ENCODE peak calls at places on chromosome 19, in five cellular contexts. One of them, this sample, is unnamed.

GRCh38 chr19:3506384-3507340 is 551 bp downstream of the FZR1 start:
- DNase-seq in cardiac muscle cell: peak; percentile 43
- DNase-seq in aorta: peak; percentile 71
- DNase-seq in fibroblast of lung: no peak
- DNase-seq in GM23248: peak; percentile 67
- DNase-seq in this sample: peak; percentile 28

GRCh38 chr19:48632692-48633147 is 4.5 kb downstream of the DBP start:
- DNase-seq in GM23248: peak; percentile 71
- DNase-seq in aorta: no peak
- DNase-seq in cardiac muscle cell: no peak
- DNase-seq in fibroblast of lung: peak; percentile 51
- DNase-seq in this sample: no peak

GRCh38 chr19:55383789-55384575 is at the start of gene TMEM238:
- DNase-seq in cardiac muscle cell: peak; percentile 81
- DNase-seq in GM23248: peak; percentile 86
- DNase-seq in fibroblast of lung: peak; percentile 71
- DNase-seq in aorta: peak; percentile 68
- DNase-seq in this sample: peak; percentile 26

GRCh38 chr19:46049597-46049996 is 8.8 kb upstream of the IGFL4 start:
- DNase-seq in cardiac muscle cell: no peak
- DNase-seq in GM23248: no peak
- DNase-seq in fibroblast of lung: no peak
- DNase-seq in aorta: no peak
- DNase-seq in this sample: no peak

GRCh38 chr19:4713384-4713951 is 10.2 kb downstream of the DPP9 start:
- DNase-seq in fibroblast of lung: peak; percentile 100
- DNase-seq in GM23248: peak; percentile 99
- DNase-seq in aorta: peak; percentile 86
- DNase-seq in cardiac muscle cell: no peak
- DNase-seq in this sample: no peak

GRCh38 chr19:40523322-40524047 is 53.2 kb upstream of the SHKBP1 start:
- DNase-seq in cardiac muscle cell: peak; percentile 77
- DNase-seq in GM23248: peak; percentile 78
- DNase-seq in fibroblast of lung: peak; percentile 37
- DNase-seq in aorta: peak; percentile 72
- DNase-seq in this sample: no peak

GRCh38 chr19:55156202-55157063 is 1.1 kb downstream of the TNNI3 start:
- DNase-seq in fibroblast of lung: peak; percentile 25
- DNase-seq in cardiac muscle cell: peak; percentile 87
- DNase-seq in aorta: no peak
- DNase-seq in GM23248: peak; percentile 54
- DNase-seq in this sample: peak; percentile 20

GRCh38 chr19:6730153-6730804 is 7.1 kb downstream of the GPR108 start:
- DNase-seq in aorta: peak; percentile 84
- DNase-seq in fibroblast of lung: no peak
- DNase-seq in cardiac muscle cell: peak; percentile 42
- DNase-seq in GM23248: peak; percentile 46
- DNase-seq in this sample: no peak

GRCh38 chr19:35743640-35744306 is 1.4 kb downstream of the U2AF1L4 start:
- DNase-seq in fibroblast of lung: no peak
- DNase-seq in GM23248: no peak
- DNase-seq in aorta: no peak
- DNase-seq in cardiac muscle cell: no peak
- DNase-seq in this sample: no peak

GRCh38 chr19:29662604-29663404 is 2.5 kb upstream of the PLEKHF1 start:
- DNase-seq in GM23248: peak; percentile 99
- DNase-seq in cardiac muscle cell: peak; percentile 11
- DNase-seq in fibroblast of lung: peak; percentile 96
- DNase-seq in aorta: peak; percentile 87
- DNase-seq in this sample: no peak

GRCh38 chr19:5193192-5193591 is 147.4 kb downstream of the PTPRS start:
- DNase-seq in cardiac muscle cell: no peak
- DNase-seq in GM23248: no peak
- DNase-seq in fibroblast of lung: no peak
- DNase-seq in aorta: no peak
- DNase-seq in this sample: no peak

GRCh38 chr19:48113190-48113917 is 2.7 kb upstream of the PLA2G4C start:
- DNase-seq in GM23248: no peak
- DNase-seq in aorta: no peak
- DNase-seq in cardiac muscle cell: no peak
- DNase-seq in fibroblast of lung: no peak
- DNase-seq in this sample: no peak

GRCh38 chr19:42764836-42765235 is 642 bp downstream of the PSG8 start:
- DNase-seq in cardiac muscle cell: no peak
- DNase-seq in aorta: no peak
- DNase-seq in fibroblast of lung: no peak
- DNase-seq in GM23248: no peak
- DNase-seq in this sample: no peak

GRCh38 chr19:47000373-47000772 is 19.3 kb upstream of the NPAS1 start:
- DNase-seq in aorta: no peak
- DNase-seq in GM23248: no peak
- DNase-seq in fibroblast of lung: no peak
- DNase-seq in cardiac muscle cell: no peak
- DNase-seq in this sample: no peak

GRCh38 chr19:31356587-31357314 is 7.5 kb upstream of the TSHZ3 start:
- DNase-seq in GM23248: no peak
- DNase-seq in fibroblast of lung: peak; percentile 33
- DNase-seq in cardiac muscle cell: peak; percentile 54
- DNase-seq in aorta: peak; percentile 65
- DNase-seq in this sample: peak; percentile 48

GRCh38 chr19:3098515-3099346 is 4.6 kb downstream of the GNA11 start:
- DNase-seq in GM23248: peak; percentile 75
- DNase-seq in fibroblast of lung: no peak
- DNase-seq in aorta: peak; percentile 81
- DNase-seq in cardiac muscle cell: no peak
- DNase-seq in this sample: peak; percentile 43

GRCh38 chr19:31261019-31261595 is 88.1 kb downstream of the TSHZ3 start:
- DNase-seq in cardiac muscle cell: no peak
- DNase-seq in GM23248: no peak
- DNase-seq in fibroblast of lung: no peak
- DNase-seq in aorta: no peak
- DNase-seq in this sample: no peak

GRCh38 chr19:54164369-54165068 is 5.0 kb upstream of the LENG1 start:
- DNase-seq in GM23248: peak; percentile 50
- DNase-seq in aorta: peak; percentile 86
- DNase-seq in cardiac muscle cell: peak; percentile 70
- DNase-seq in fibroblast of lung: peak; percentile 60
- DNase-seq in this sample: peak; percentile 61

GRCh38 chr19:47507924-47508553 is 6.8 kb downstream of the NAPA start:
- DNase-seq in aorta: no peak
- DNase-seq in cardiac muscle cell: no peak
- DNase-seq in fibroblast of lung: no peak
- DNase-seq in GM23248: no peak
- DNase-seq in this sample: no peak

GRCh38 chr19:46220038-46220615 is 9.4 kb upstream of the IGFL1 start:
- DNase-seq in aorta: no peak
- DNase-seq in fibroblast of lung: no peak
- DNase-seq in cardiac muscle cell: no peak
- DNase-seq in GM23248: no peak
- DNase-seq in this sample: no peak

GRCh38 chr19:55535579-55536350 is 1.2 kb downstream of the SBK2 start:
- DNase-seq in fibroblast of lung: no peak
- DNase-seq in aorta: peak; percentile 48
- DNase-seq in GM23248: no peak
- DNase-seq in cardiac muscle cell: no peak
- DNase-seq in this sample: no peak

GRCh38 chr19:6802336-6803035 is 30.0 kb downstream of the VAV1 start:
- DNase-seq in cardiac muscle cell: no peak
- DNase-seq in fibroblast of lung: no peak
- DNase-seq in GM23248: no peak
- DNase-seq in aorta: peak; percentile 79
- DNase-seq in this sample: peak; percentile 72

GRCh38 chr19:41206456-41206855 is 12.6 kb upstream of the AXL start:
- DNase-seq in aorta: no peak
- DNase-seq in fibroblast of lung: no peak
- DNase-seq in GM23248: peak; percentile 62
- DNase-seq in cardiac muscle cell: no peak
- DNase-seq in this sample: no peak

GRCh38 chr19:5805465-5806132 is 732 bp downstream of the NRTN start:
- DNase-seq in cardiac muscle cell: peak; percentile 93
- DNase-seq in fibroblast of lung: peak; percentile 25
- DNase-seq in GM23248: peak; percentile 71
- DNase-seq in aorta: peak; percentile 41
- DNase-seq in this sample: peak; percentile 38

GRCh38 chr19:2015611-2015950 is at the start of gene BTBD2:
- DNase-seq in fibroblast of lung: peak; percentile 84
- DNase-seq in aorta: no peak
- DNase-seq in cardiac muscle cell: peak; percentile 57
- DNase-seq in GM23248: peak; percentile 72
- DNase-seq in this sample: peak; percentile 38
- H3K4me3 ChIP-seq in fibroblast of lung: peak within 1 kb of the TSS; percentile 62
- H3K4me3 ChIP-seq in aorta: peak within 1 kb of the TSS; percentile 53
- H3K4me3 ChIP-seq in cardiac muscle cell: peak within 1 kb of the TSS; percentile 67
- H3K4me3 ChIP-seq in GM23248: peak within 1 kb of the TSS; percentile 74
- H3K4me3 ChIP-seq in this sample: no peak within 1 kb of the TSS

GRCh38 chr19:58047672-58048071 is 11.4 kb upstream of the ZNF135 start:
- DNase-seq in fibroblast of lung: no peak
- DNase-seq in GM23248: no peak
- DNase-seq in aorta: no peak
- DNase-seq in cardiac muscle cell: no peak
- DNase-seq in this sample: no peak
- H3K9me3 ChIP-seq in fibroblast of lung: no peaks in the 10 kb centered on the region
- H3K9me3 ChIP-seq in GM23248: no peaks in the 10 kb centered on the region
- H3K9me3 ChIP-seq in aorta: peaks cover 26% of the 10 kb centered on the region
- H3K9me3 ChIP-seq in cardiac muscle cell: no peaks in the 10 kb centered on the region
- H3K9me3 ChIP-seq in this sample: no peaks in the 10 kb centered on the region

DNA sequence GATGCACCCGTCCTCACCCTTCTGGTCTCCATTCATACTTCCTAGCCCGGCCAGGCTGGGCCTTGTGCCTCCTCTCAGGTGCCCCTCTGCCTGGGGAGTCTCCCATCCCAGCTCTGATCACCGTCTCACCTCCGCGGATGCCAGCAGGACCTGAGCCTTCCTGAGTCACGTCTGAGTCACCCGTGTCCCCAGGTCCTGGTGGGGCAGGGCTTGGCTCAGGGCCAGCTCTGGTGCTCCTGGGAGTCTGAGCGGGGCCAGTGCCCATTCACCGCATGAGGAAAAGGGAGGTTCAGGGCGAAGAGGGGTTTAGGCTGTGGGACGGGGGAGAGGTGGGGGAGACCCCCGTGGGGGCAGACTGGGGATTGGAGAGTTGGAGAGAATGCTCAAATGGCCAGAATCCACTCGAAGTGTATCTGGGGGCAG is 593 bp downstream of the ATP8B3 start:
- DNase-seq in cardiac muscle cell: peak; percentile 14
- DNase-seq in aorta: peak; percentile 88
- DNase-seq in fibroblast of lung: peak; percentile 61
- DNase-seq in GM23248: peak; percentile 86
- DNase-seq in this sample: no peak
- H3K4me1 ChIP-seq in cardiac muscle cell: no peaks in the 10 kb centered on the region
- H3K4me1 ChIP-seq in aorta: no peaks in the 10 kb centered on the region
- H3K4me1 ChIP-seq in fibroblast of lung: peaks cover 2% of the 10 kb centered on the region
- H3K4me1 ChIP-seq in GM23248: peaks cover 3% of the 10 kb centered on the region
- H3K4me1 ChIP-seq in this sample: peaks cover 12% of the 10 kb centered on the region

GRCh38 chr19:57067440-57067839 is 52.3 kb upstream of the USP29 start:
- DNase-seq in cardiac muscle cell: no peak
- DNase-seq in aorta: no peak
- DNase-seq in GM23248: no peak
- DNase-seq in fibroblast of lung: no peak
- DNase-seq in this sample: no peak
- H3K4me3 ChIP-seq in cardiac muscle cell: no peak overlapping the region
- H3K4me3 ChIP-seq in aorta: no peak overlapping the region
- H3K4me3 ChIP-seq in GM23248: no peak overlapping the region
- H3K4me3 ChIP-seq in fibroblast of lung: no peak overlapping the region
- H3K4me3 ChIP-seq in this sample: no peak overlapping the region

DNA sequence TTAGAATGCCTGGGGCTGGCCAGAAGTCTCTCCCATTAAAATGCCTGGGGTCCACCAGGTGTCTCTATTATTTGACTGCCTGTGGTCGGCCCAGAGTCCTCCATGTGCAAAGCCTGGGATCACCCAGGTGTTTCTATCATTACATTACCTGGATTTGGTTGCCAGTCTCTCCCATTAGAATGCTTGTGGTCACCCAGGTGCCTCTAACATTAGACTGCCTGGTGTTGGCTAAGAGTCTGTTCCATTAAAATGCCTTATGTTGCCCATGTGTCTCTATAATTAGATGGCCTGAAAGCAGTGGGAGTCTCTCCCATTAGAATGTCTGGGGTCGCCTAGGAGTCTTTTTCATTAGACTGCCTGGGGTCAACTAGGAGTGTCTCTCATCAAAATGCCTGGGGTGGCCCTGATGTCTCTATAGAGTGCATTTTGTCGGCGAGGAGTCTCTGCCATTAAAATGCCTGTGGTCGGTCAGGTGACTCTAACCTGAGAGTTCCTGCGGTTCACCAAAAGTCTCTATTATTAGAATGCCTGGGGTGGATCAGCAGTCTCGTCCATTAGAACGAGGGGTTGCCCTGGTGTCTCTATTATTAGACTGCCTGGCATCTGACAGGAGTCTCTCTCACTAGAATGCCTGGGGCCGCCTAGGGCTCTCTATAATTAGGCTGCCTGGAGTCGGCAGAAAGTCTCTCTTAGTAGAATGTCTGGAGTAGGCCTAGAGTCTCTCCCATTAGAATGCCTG is 1540.5 kb downstream of the UQCRFS1 start:
- DNase-seq in cardiac muscle cell: no peak
- DNase-seq in aorta: no peak
- DNase-seq in GM23248: no peak
- DNase-seq in fibroblast of lung: no peak
- DNase-seq in this sample: no peak
- H3K9me3 ChIP-seq in cardiac muscle cell: no peaks in the 10 kb centered on the region
- H3K9me3 ChIP-seq in aorta: peaks cover 2% of the 10 kb centered on the region
- H3K9me3 ChIP-seq in GM23248: no peaks in the 10 kb centered on the region
- H3K9me3 ChIP-seq in fibroblast of lung: no peaks in the 10 kb centered on the region
- H3K9me3 ChIP-seq in this sample: no peaks in the 10 kb centered on the region

DNA sequence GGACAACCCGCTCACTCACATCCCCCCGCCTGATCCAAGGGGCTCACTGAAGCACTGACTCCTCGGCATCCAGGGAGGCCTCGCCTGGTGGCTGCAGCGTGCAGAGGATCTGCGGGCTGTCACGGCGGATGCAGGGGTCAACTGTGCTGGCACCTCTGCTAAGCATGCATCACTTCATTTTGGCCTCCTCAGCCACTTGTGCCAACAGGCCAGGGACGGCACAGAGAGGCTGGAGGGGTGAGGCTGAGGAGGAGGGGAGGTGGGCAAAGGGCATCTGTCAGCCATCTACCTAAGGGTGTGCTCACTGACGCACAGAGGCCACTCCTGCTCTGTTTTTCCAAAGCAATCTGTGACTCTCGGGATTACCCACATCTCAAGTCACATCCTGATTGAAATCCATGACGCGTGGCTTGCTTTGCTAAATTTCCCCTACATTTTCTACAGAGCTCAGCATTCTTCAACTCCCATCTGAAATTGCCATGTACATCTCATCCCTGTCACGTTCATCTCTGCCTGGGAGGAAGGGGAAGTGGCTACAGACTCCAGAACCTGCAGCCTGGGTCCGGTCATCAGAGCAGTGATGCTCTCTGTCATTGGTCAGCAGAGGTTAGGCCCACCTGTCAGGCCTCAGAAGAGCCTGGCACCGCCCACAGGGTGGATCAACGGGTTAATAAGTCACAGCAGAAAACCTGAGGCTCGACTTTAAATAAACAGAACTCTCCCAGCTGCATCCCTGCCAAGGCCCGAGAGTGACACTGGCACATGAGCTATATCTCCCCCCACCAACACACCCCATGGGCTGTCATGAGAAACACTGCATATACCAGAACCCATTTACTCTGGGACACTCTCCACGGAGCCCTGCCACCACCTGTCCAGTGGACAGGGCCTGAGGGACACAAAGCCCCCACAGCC is 17.6 kb downstream of the ELL start:
- DNase-seq in cardiac muscle cell: no peak
- DNase-seq in aorta: no peak
- DNase-seq in fibroblast of lung: no peak
- DNase-seq in GM23248: no peak
- DNase-seq in this sample: no peak
- H3K4me1 ChIP-seq in cardiac muscle cell: peaks cover 49% of the 10 kb centered on the region
- H3K4me1 ChIP-seq in aorta: peaks cover 10% of the 10 kb centered on the region
- H3K4me1 ChIP-seq in fibroblast of lung: peaks cover 22% of the 10 kb centered on the region
- H3K4me1 ChIP-seq in GM23248: peaks cover 28% of the 10 kb centered on the region
- H3K4me1 ChIP-seq in this sample: peaks cover 97% of the 10 kb centered on the region